ENCODE peak calls at places on chromosomes 1 and 21, in eight cellular contexts. E is BJ, X is T-helper 9 cell, K is Panc1, Q is omental fat pad, Y is lower lobe of right lung, G is hypothalamus, B is iris pigment epithelial cell. H is an unnamed sample.
A peak's percentile ranks its signal among the peaks of the same experiment; 100 is the strongest.

GRCh38 chr1:1616045-1616821 is 933 bp downstream of the MIB2 start:
- DNase-seq in G (no peak), Y (no peak), K (no peak), X (peak; percentile 44), B (no peak), Q (no peak), E (no peak), H (peak; percentile 86)

GRCh38 chr1:32816676-32817158 is 441 bp downstream of the YARS1 start:
- DNase-seq in Y (no peak), K (no peak), E (no peak), B (peak; percentile 44), X (no peak), Q (no peak), G (no peak), H (no peak)

GRCh38 chr1:18913065-18913502 is 10.7 kb upstream of the ALDH4A1 start:
- DNase-seq in E (no peak), G (peak; percentile 75), K (no peak), B (peak; percentile 69), Q (peak; percentile 77), X (peak; percentile 74), Y (peak; percentile 87), H (peak; percentile 90)

GRCh38 chr1:97192872-97193572 is 471.4 kb downstream of the PTBP2 start:
- DNase-seq in K (peak; percentile 78), X (no peak), E (peak; percentile 71), Y (no peak), Q (no peak), B (peak; percentile 99), G (no peak), H (no peak)

GRCh38 chr1:24920155-24920925 is 9.7 kb downstream of the RUNX3 start:
- DNase-seq in Q (no peak), E (no peak), G (no peak), Y (no peak), X (no peak), B (peak; percentile 36), K (no peak), H (no peak)

GRCh38 chr21:34187935-34188334 is 114.6 kb downstream of the MRPS6 start:
- DNase-seq in K (no peak), X (no peak), B (peak; percentile 24), E (peak; percentile 36), G (no peak), Q (no peak), Y (no peak), H (no peak)

GRCh38 chr1:234605983-234606730 is 3.8 kb downstream of the IRF2BP2 start:
- DNase-seq in Q (no peak), B (peak; percentile 58), Y (peak; percentile 59), G (no peak), X (no peak), E (no peak), K (no peak), H (no peak)

GRCh38 chr1:72366473-72366872 is 84.1 kb upstream of the NEGR1 start:
- DNase-seq in G (no peak), X (no peak), E (no peak), B (peak; percentile 79), Y (no peak), K (no peak), Q (no peak), H (no peak)

GRCh38 chr1:18640228-18641004 is 9.8 kb downstream of the PAX7 start:
- DNase-seq in E (no peak), G (no peak), K (no peak), X (no peak), B (no peak), Q (no peak), Y (no peak), H (peak; percentile 41)

GRCh38 chr21:37136261-37136660 is 63.2 kb downstream of the TTC3 start:
- DNase-seq in Y (no peak), G (no peak), K (no peak), B (no peak), Q (no peak), X (no peak), E (no peak), H (no peak)

GRCh38 chr1:179785025-179785424 is 41.9 kb downstream of the FAM163A start:
- DNase-seq in Q (no peak), Y (no peak), B (no peak), G (no peak), K (no peak), E (no peak), X (no peak), H (no peak)

GRCh38 chr1:32071758-32072621 is 749 bp upstream of the TMEM39B start:
- DNase-seq in E (no peak), X (no peak), G (no peak), B (peak; percentile 83), Y (no peak), Q (no peak), K (no peak), H (no peak)

GRCh38 chr1:229972600-229973296 is 94.3 kb upstream of the GALNT2 start:
- DNase-seq in G (no peak), X (no peak), E (no peak), B (peak; percentile 12), Y (no peak), Q (no peak), K (no peak), H (no peak)

GRCh38 chr1:18578271-18578670 is 52.4 kb upstream of the PAX7 start:
- DNase-seq in X (no peak), G (no peak), Q (no peak), E (no peak), B (no peak), Y (no peak), K (no peak), H (no peak)

GRCh38 chr21:44478124-44478800 is 23.0 kb downstream of the LRRC3 start:
- DNase-seq in Q (no peak), Y (no peak), E (no peak), B (no peak), X (no peak), G (no peak), K (no peak), H (no peak)

GRCh38 chr1:20829531-20829930 is 42.4 kb upstream of the HP1BP3 start:
- DNase-seq in Y (no peak), X (no peak), G (no peak), K (no peak), E (no peak), B (no peak), Q (no peak), H (no peak)

GRCh38 chr1:9197186-9198099 is 37.1 kb upstream of the H6PD start:
- DNase-seq in G (no peak), E (no peak), X (no peak), K (no peak), Y (no peak), Q (no peak), B (no peak), H (no peak)

GRCh38 chr1:150268342-150268705 is 492 bp downstream of the APH1A start:
- DNase-seq in E (no peak), X (peak; percentile 31), B (peak; percentile 31), Y (peak; percentile 64), G (no peak), K (no peak), Q (no peak), H (peak; percentile 45)

GRCh38 chr1:61301824-61302652 is 219.7 kb downstream of the NFIA start:
- DNase-seq in B (peak; percentile 94), G (no peak), X (no peak), Y (no peak), Q (no peak), K (no peak), E (no peak), H (no peak)

GRCh38 chr1:206102292-206102936 is 14.8 kb downstream of the AVPR1B start:
- DNase-seq in B (no peak), G (no peak), X (no peak), K (no peak), Q (no peak), E (no peak), Y (no peak), H (no peak)

GRCh38 chr1:67909776-67910175 is 76.5 kb upstream of the GNG12 start:
- DNase-seq in Q (no peak), Y (no peak), E (no peak), X (no peak), K (no peak), G (no peak), B (no peak), H (no peak)

GRCh38 chr1:55321947-55322346 is 106.8 kb upstream of the USP24 start:
- DNase-seq in G (no peak), K (no peak), B (peak; percentile 74), Y (no peak), X (no peak), E (peak; percentile 25), Q (no peak), H (no peak)

GRCh38 chr1:225772323-225772768 is 5.3 kb upstream of the SRP9 start:
- DNase-seq in Q (no peak), Y (peak; percentile 86), E (no peak), K (peak; percentile 78), X (no peak), B (peak; percentile 89), G (peak; percentile 59), H (peak; percentile 52)

GRCh38 chr1:42164551-42165420 is at the start of gene GUCA2A:
- DNase-seq in B (no peak), G (no peak), X (no peak), E (no peak), Q (no peak), K (no peak), Y (no peak), H (no peak)

GRCh38 chr1:156559797-156560112 is 12.6 kb downstream of the IQGAP3 start:
- DNase-seq in G (no peak), E (no peak), B (no peak), Q (no peak), K (no peak), X (no peak), Y (no peak), H (no peak)

GRCh38 chr1:157984469-157984868 is 9.0 kb upstream of the KIRREL1 start:
- DNase-seq in X (no peak), E (no peak), K (no peak), Q (no peak), G (no peak), B (no peak), Y (no peak), H (no peak)

GRCh38 chr1:4203501-4203900 is 303.4 kb upstream of the C1orf174 start:
- DNase-seq in E (no peak), Q (no peak), G (no peak), B (no peak), K (no peak), Y (no peak), X (no peak), H (no peak)

GRCh38 chr1:240190881-240191385 is 99.2 kb downstream of the FMN2 start:
- DNase-seq in E (peak; percentile 87), X (no peak), Q (no peak), B (peak; percentile 98), K (no peak), G (no peak), Y (no peak), H (no peak)

GRCh38 chr1:19374402-19374801 is 62.3 kb downstream of the SLC66A1 start:
- DNase-seq in G (no peak), Q (no peak), B (no peak), K (no peak), X (no peak), E (no peak), Y (no peak), H (no peak)

GRCh38 chr1:215819114-215819513 is 252.0 kb downstream of the KCTD3 start:
- DNase-seq in G (no peak), Y (no peak), B (peak; percentile 27), E (no peak), K (no peak), Q (no peak), X (no peak), H (no peak)

GRCh38 chr1:225347123-225347683 is 80.6 kb downstream of the LBR start:
- DNase-seq in X (no peak), K (no peak), Q (no peak), B (no peak), E (no peak), Y (no peak), G (no peak), H (no peak)

GRCh38 chr21:34091607-34092006 is 18.2 kb downstream of the MRPS6 start:
- DNase-seq in E (no peak), Q (no peak), B (no peak), Y (no peak), G (no peak), K (no peak), X (no peak), H (no peak)

GRCh38 chr1:244349103-244349531 is 102.6 kb downstream of the ADSS2 start:
- DNase-seq in Q (no peak), X (no peak), E (peak; percentile 56), G (no peak), B (peak; percentile 95), Y (no peak), K (no peak), H (no peak)

GRCh38 chr1:240619901-240620621 is 8.1 kb upstream of the GREM2 start:
- DNase-seq in Y (no peak), B (no peak), G (no peak), Q (no peak), E (no peak), K (no peak), X (no peak), H (no peak)

H was measured in GM13977.